ENCODE peak calls at places on chromosome 1, in four cellular contexts. K is endodermal cell; I is stimulated activated CD8-positive, alpha-beta memory T cell treated with anti-CD3 and anti-CD28 coated beads, Interleukin-4, amount 100 ng/mL, for 4 hours; H is activated CD4-positive, alpha-beta T cell treated with anti-CD3 and anti-CD28 coated beads, Interleukin-2, amount 50 U/mL, for 4 hours. F is an unnamed sample.

GRCh38 chr1:2392071-2392442 is 416 bp downstream of the RER1 start:
- DNase-seq in K (no peak), I (no peak), H (no peak), F (no peak)

GRCh38 chr1:157030728-157031127 is 14.8 kb downstream of the ARHGEF11 start:
- DNase-seq in K (no peak), I (no peak), H (no peak), F (no peak)

GRCh38 chr1:5690291-5690690 is 301.9 kb downstream of the NPHP4 start:
- DNase-seq in K (peak; percentile 76), I (no peak), H (no peak), F (no peak)

GRCh38 chr1:18285533-18285924 is 177.9 kb downstream of the IGSF21 start:
- DNase-seq in K (no peak), I (no peak), H (no peak), F (no peak)

GRCh38 chr1:201059871-201060555 is 36.5 kb upstream of the KIF21B start:
- DNase-seq in K (no peak), I (no peak), H (no peak), F (no peak)

GRCh38 chr1:54052470-54052933 is 502 bp downstream of the TMEM59 start:
- DNase-seq in K (peak; percentile 77), I (no peak), H (peak; percentile 6), F (no peak)

GRCh38 chr1:6801998-6802397 is 16.7 kb downstream of the CAMTA1 start:
- DNase-seq in K (no peak), I (no peak), H (no peak), F (no peak)

GRCh38 chr1:84835169-84835568 is 57.8 kb downstream of the LPAR3 start:
- DNase-seq in K (no peak), I (no peak), H (no peak), F (no peak)

GRCh38 chr1:96632045-96632664 is 89.4 kb upstream of the PTBP2 start:
- DNase-seq in K (no peak), I (no peak), H (no peak), F (no peak)

GRCh38 chr1:200907611-200908097 is 13.0 kb downstream of the INAVA start:
- DNase-seq in K (no peak), I (no peak), H (no peak), F (no peak)

GRCh38 chr1:209871430-209871829 is 43.7 kb downstream of the UTP25 start:
- DNase-seq in K (no peak), I (no peak), H (no peak), F (no peak)

GRCh38 chr1:32746130-32746529 is 43.6 kb upstream of the SYNC start:
- DNase-seq in K (no peak), I (no peak), H (no peak), F (no peak)

GRCh38 chr1:8711161-8711560 is 106.3 kb downstream of the RERE start:
- DNase-seq in K (no peak), I (no peak), H (no peak), F (no peak)

GRCh38 chr1:100387644-100388350 is 35.5 kb downstream of the CDC14A start:
- DNase-seq in K (no peak), I (no peak), H (no peak), F (no peak)

GRCh38 chr1:221169447-221169889 is 290.2 kb downstream of the HLX start:
- DNase-seq in K (peak; percentile 79), I (no peak), H (no peak), F (no peak)

GRCh38 chr1:234357831-234358230 is 15.4 kb upstream of the COA6 start:
- DNase-seq in K (no peak), I (no peak), H (no peak), F (no peak)

GRCh38 chr1:112033422-112034120 is 44.1 kb upstream of the KCND3 start:
- DNase-seq in K (no peak), I (no peak), H (no peak), F (no peak)

GRCh38 chr1:159790237-159790917 is 9.6 kb downstream of the DUSP23 start:
- DNase-seq in K (peak; percentile 68), I (no peak), H (no peak), F (no peak)

GRCh38 chr1:219296430-219296850 is 122.8 kb downstream of the LYPLAL1 start:
- DNase-seq in K (no peak), I (no peak), H (no peak), F (no peak)

GRCh38 chr1:177812650-177813049 is 157.2 kb downstream of the SEC16B start:
- DNase-seq in K (no peak), I (no peak), H (no peak), F (no peak)

GRCh38 chr1:179632868-179633267 is 41.2 kb downstream of the TDRD5 start:
- DNase-seq in K (no peak), I (no peak), H (no peak), F (no peak)

GRCh38 chr1:92211166-92211565 is 6.5 kb upstream of the C1orf146 start:
- DNase-seq in K (no peak), I (no peak), H (no peak), F (no peak)

GRCh38 chr1:12034381-12034801 is 15.1 kb downstream of the MIIP start:
- DNase-seq in K (no peak), I (no peak), H (no peak), F (no peak)

GRCh38 chr1:33260435-33260980 is 4.2 kb downstream of the ZNF362 start:
- DNase-seq in K (no peak), I (no peak), H (no peak), F (no peak)

GRCh38 chr1:26472330-26472900 is at the start of gene HMGN2:
- DNase-seq in K (peak; percentile 96), I (peak; percentile 78), H (peak; percentile 89), F (peak; percentile 82)

GRCh38 chr1:39326836-39327235 is 122.3 kb downstream of the MACF1 start:
- DNase-seq in K (no peak), I (no peak), H (no peak), F (no peak)

GRCh38 chr1:116556289-116557006 is 14.4 kb downstream of the CD58 start:
- DNase-seq in K (no peak), I (peak; percentile 64), H (peak; percentile 76), F (peak; percentile 72)